ENCODE peak calls at places on chromosomes 16 and 17, in eight cellular contexts. E is suprapubic skin, C is stomach, Q is heart left ventricle, N is BE2C, K is fibroblast of lung, F is left ventricle myocardium inferior, Y is body of pancreas. I is an unnamed sample.

GRCh38 chr17:4728124-4728523 is 3.1 kb upstream of the MED11 start:
- DNase-seq in E (no peak), C (peak; percentile 72), Q (no peak), N (no peak), K (no peak), F (no peak), Y (peak; percentile 78), I (no peak)

GRCh38 chr16:12319464-12320030 is 343.0 kb downstream of the SNX29 start:
- DNase-seq in E (no peak), C (peak; percentile 28), Q (no peak), N (peak; percentile 22), K (no peak), F (no peak), Y (peak; percentile 36), I (no peak)

GRCh38 chr17:40443196-40443987 is at the start of gene IGFBP4:
- DNase-seq in E (peak; percentile 92), C (peak; percentile 77), Q (peak; percentile 86), N (peak; percentile 91), K (peak; percentile 77), F (peak; percentile 84), Y (peak; percentile 79), I (peak; percentile 72)

GRCh38 chr16:50806099-50807062 is 64.5 kb downstream of the CYLD start:
- DNase-seq in E (peak; percentile 90), C (peak; percentile 91), Q (peak; percentile 82), N (peak; percentile 78), K (peak; percentile 79), F (peak; percentile 72), Y (peak; percentile 86), I (peak; percentile 77)

GRCh38 chr16:69328854-69329316 is 1.5 kb downstream of the PDF start:
- DNase-seq in E (no peak), C (no peak), Q (no peak), N (no peak), K (peak; percentile 38), F (no peak), Y (no peak), I (no peak)

GRCh38 chr16:12758670-12759558 is 44.8 kb downstream of the CPPED1 start:
- DNase-seq in E (no peak), C (no peak), Q (no peak), N (no peak), K (no peak), F (no peak), Y (no peak), I (peak; percentile 31)

GRCh38 chr16:68389006-68389405 is 59.3 kb downstream of the SMPD3 start:
- DNase-seq in E (no peak), C (no peak), Q (no peak), N (no peak), K (no peak), F (no peak), Y (no peak), I (no peak)

GRCh38 chr17:63855185-63855584 is 12.7 kb upstream of the SMARCD2 start:
- DNase-seq in E (no peak), C (no peak), Q (no peak), N (no peak), K (no peak), F (no peak), Y (no peak), I (no peak)

GRCh38 chr16:67444259-67445125 is 13.6 kb downstream of the HSD11B2 start:
- DNase-seq in E (no peak), C (no peak), Q (no peak), N (no peak), K (peak; percentile 39), F (no peak), Y (no peak), I (no peak)

GRCh38 chr17:74604200-74604599 is 12.1 kb upstream of the CD300LD start:
- DNase-seq in E (no peak), C (no peak), Q (no peak), N (no peak), K (no peak), F (no peak), Y (no peak), I (no peak)

GRCh38 chr17:64077409-64077808 is 52.5 kb downstream of the ERN1 start:
- DNase-seq in E (no peak), C (peak; percentile 60), Q (no peak), N (no peak), K (no peak), F (peak; percentile 23), Y (peak; percentile 61), I (no peak)

GRCh38 chr17:64393000-64393402 is 2.3 kb upstream of the PECAM1 start:
- DNase-seq in E (no peak), C (no peak), Q (no peak), N (no peak), K (no peak), F (no peak), Y (no peak), I (no peak)

GRCh38 chr16:89815639-89816348 is 653 bp downstream of the FANCA start:
- DNase-seq in E (no peak), C (no peak), Q (no peak), N (peak; percentile 37), K (no peak), F (no peak), Y (no peak), I (peak; percentile 53)

GRCh38 chr16:76194621-76195015 is 82.6 kb upstream of the CNTNAP4 start:
- DNase-seq in E (no peak), C (no peak), Q (no peak), N (no peak), K (no peak), F (no peak), Y (no peak), I (no peak)

GRCh38 chr17:72924181-72924580 is 168.3 kb downstream of the SLC39A11 start:
- DNase-seq in E (no peak), C (no peak), Q (no peak), N (no peak), K (no peak), F (no peak), Y (no peak), I (no peak)

GRCh38 chr17:15257316-15257925 is 7.7 kb downstream of the PMP22 start:
- DNase-seq in E (peak; percentile 90), C (peak; percentile 76), Q (peak; percentile 85), N (peak; percentile 71), K (peak; percentile 73), F (peak; percentile 83), Y (peak; percentile 79), I (peak; percentile 25)

DNA sequence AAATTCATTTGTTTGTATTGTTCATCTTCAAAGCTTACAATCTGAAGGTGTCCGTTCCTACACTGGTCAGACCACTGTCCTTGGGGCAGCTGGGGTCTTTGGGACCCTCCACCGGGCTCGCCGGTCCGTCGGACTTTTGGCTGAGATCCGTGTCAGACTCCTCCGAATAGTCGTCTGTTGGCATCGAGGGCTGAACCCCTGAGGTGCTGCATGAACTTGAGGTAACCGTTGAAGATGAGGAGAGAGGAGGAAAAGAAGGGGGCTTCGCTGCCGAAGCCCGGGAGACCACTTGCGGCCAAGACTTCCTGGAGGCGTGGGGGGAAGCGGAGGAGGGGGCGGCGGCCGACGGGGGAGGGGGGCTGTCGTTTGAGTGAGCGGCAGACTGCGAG is 260.8 kb downstream of the ZFHX3 start:
- DNase-seq in E (no peak), C (no peak), Q (no peak), N (no peak), K (no peak), F (no peak), Y (no peak), I (no peak)
- H3K4me3 ChIP-seq in E (peak overlapping the region; percentile 46), C (peak overlapping the region; percentile 50), Q (peak overlapping the region; percentile 38), N (peak overlapping the region; percentile 28), K (peak overlapping the region; percentile 40), F (peak overlapping the region; percentile 57), Y (no peak overlapping the region), I (peak overlapping the region; percentile 52)

GRCh38 chr17:1767358-1767757 is 5.5 kb downstream of the SERPINF1 start:
- DNase-seq in E (no peak), C (no peak), Q (no peak), N (no peak), K (no peak), F (no peak), Y (no peak), I (no peak)
- TF ChIP-seq CTCF in E (no peak), C (no peak), Q (no peak), N (no peak), K (no peak), F (no peak), Y (no peak), I (no peak)

GRCh38 chr17:83075270-83075880 is 4.0 kb upstream of the METRNL start:
- DNase-seq in E (no peak), C (no peak), Q (no peak), N (no peak), K (no peak), F (no peak), Y (no peak), I (no peak)
- H3K27me3 ChIP-seq in E (no peaks in the 10 kb centered on the region), C (peaks cover 20% of the 10 kb centered on the region), Q (no peaks in the 10 kb centered on the region), N (peaks cover 17% of the 10 kb centered on the region), K (peaks cover 8% of the 10 kb centered on the region), F (no peaks in the 10 kb centered on the region), Y (no peaks in the 10 kb centered on the region), I (peaks cover 1% of the 10 kb centered on the region)

GRCh38 chr17:36728030-36728991 is 126.9 kb downstream of the MRM1 start:
- DNase-seq in E (no peak), C (no peak), Q (no peak), N (peak; percentile 90), K (no peak), F (no peak), Y (no peak), I (no peak)
- H3K4me3 ChIP-seq in E (no peak overlapping the region), C (no peak overlapping the region), Q (no peak overlapping the region), N (peak overlapping the region; percentile 37), K (no peak overlapping the region), F (no peak overlapping the region), Y (no peak overlapping the region), I (no peak overlapping the region)

GRCh38 chr17:78174332-78174869 is 6.0 kb downstream of the SYNGR2 start:
- DNase-seq in E (peak; percentile 87), C (peak; percentile 96), Q (peak; percentile 85), N (no peak), K (no peak), F (peak; percentile 85), Y (peak; percentile 97), I (no peak)
- TF ChIP-seq CTCF in E (peak; percentile 32), C (no peak), Q (peak; percentile 77), N (no peak), K (no peak), F (peak; percentile 77), Y (peak; percentile 98), I (peak; percentile 17)

DNA sequence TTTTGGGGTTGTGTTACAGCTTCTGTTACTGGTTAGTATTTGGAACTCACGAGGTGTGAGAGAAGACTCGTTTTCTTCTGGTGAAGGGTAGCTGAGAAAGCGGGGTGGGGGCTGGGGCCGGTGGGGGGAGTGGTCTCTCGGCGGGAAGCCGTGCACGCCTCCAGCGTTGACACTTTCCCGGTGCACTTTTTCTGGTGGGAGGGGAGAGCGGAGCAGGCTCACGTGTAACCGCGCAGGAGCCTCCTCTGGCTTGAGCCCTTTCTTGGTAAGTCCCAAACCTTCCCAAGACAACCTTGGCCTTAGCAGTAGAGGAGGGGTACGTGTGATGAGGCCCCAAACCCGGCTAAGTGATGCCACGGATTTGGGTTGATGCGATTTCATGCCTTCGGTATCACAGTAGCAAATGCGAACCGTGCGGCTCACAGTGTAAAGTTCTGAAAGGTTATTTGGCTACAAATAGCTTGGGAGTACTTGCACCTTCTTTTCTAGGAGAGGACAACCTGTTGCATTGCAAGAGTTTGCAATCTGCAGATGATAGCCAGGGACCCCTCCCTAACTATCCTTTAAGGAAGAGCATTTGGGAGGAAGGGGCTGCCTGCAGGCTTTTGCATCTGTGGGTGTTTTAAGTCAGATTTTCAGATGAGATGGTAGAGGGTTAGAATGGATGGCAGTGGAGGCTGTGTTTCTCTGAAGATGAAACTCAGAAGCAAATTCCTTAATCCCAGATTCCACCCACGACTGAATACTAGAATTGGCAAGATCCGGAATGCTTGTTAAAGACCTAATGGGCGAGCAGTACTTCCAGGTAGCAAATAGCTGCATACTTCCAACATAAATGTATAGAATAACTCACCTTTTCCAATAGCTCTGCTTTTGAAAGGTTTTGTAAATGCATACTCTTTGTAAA is 1.5 kb downstream of the HLF start:
- DNase-seq in E (no peak), C (no peak), Q (peak; percentile 32), N (no peak), K (no peak), F (no peak), Y (no peak), I (peak; percentile 1)
- H3K27me3 ChIP-seq in E (no peaks in the 10 kb centered on the region), C (peaks cover 41% of the 10 kb centered on the region), Q (peaks cover 5% of the 10 kb centered on the region), N (peaks cover 10% of the 10 kb centered on the region), K (peaks cover 48% of the 10 kb centered on the region), F (peaks cover 28% of the 10 kb centered on the region), Y (no peaks in the 10 kb centered on the region), I (no peaks in the 10 kb centered on the region)

I was measured in GM06990.